ENCODE peak calls at places on chromosome 13, in eight cellular contexts. B is activated CD4-positive, alpha-beta T cell treated with anti-CD3 and anti-CD28 coated beads, Interleukin-2, amount 50 U/mL, for 1 hour; Z is HuH-7.5; T is ovary; I is epithelial cell of esophagus; P is stimulated activated CD8-positive, alpha-beta memory T cell treated with anti-CD3 and anti-CD28 coated beads, Interleukin-7, amount 100 ng/mL, for 1 hour; X is DMS53; V is dorsolateral prefrontal cortex. E is an unnamed sample.

GRCh38 chr13:100611678-100612492 is 23.3 kb upstream of the GGACT start:
- DNase-seq in T (no peak), I (peak; percentile 76), B (no peak), Z (no peak), V (no peak), P (no peak), X (no peak), E (no peak)

GRCh38 chr13:71661921-71662320 is 205.1 kb downstream of the DACH1 start:
- DNase-seq in V (no peak), T (no peak), X (no peak), Z (no peak), B (no peak), P (no peak), I (peak; percentile 2), E (no peak)

GRCh38 chr13:20869540-20869939 is 33.0 kb downstream of the XPO4 start:
- DNase-seq in P (no peak), T (no peak), Z (no peak), B (no peak), V (no peak), I (no peak), X (peak; percentile 5), E (no peak)

GRCh38 chr13:36131215-36131930 is at the start of gene DCLK1:
- DNase-seq in Z (no peak), X (peak; percentile 78), V (peak; percentile 63), T (peak; percentile 63), I (peak; percentile 38), P (no peak), B (no peak), E (no peak)

GRCh38 chr13:102854675-102855074 is 8.8 kb downstream of the ERCC5 start:
- DNase-seq in I (no peak), B (no peak), V (no peak), P (no peak), Z (no peak), T (no peak), X (no peak), E (no peak)

GRCh38 chr13:25886438-25887214 is 165.2 kb downstream of the SHISA2 start:
- DNase-seq in P (no peak), T (no peak), X (peak; percentile 72), Z (no peak), I (peak; percentile 94), B (no peak), V (no peak), E (no peak)

GRCh38 chr13:74251778-74252519 is 117.7 kb upstream of the KLF12 start:
- DNase-seq in T (no peak), V (no peak), I (peak; percentile 37), B (no peak), P (no peak), X (no peak), Z (no peak), E (no peak)

GRCh38 chr13:30196025-30196424 is 111.3 kb downstream of the KATNAL1 start:
- DNase-seq in I (no peak), X (peak; percentile 32), P (no peak), Z (no peak), B (no peak), V (no peak), T (no peak), E (no peak)

GRCh38 chr13:109727251-109727650 is 59.1 kb downstream of the IRS2 start:
- DNase-seq in X (no peak), B (no peak), Z (no peak), P (no peak), I (no peak), V (no peak), T (no peak), E (no peak)

GRCh38 chr13:46961719-46962118 is 64.9 kb upstream of the HTR2A start:
- DNase-seq in T (no peak), P (no peak), X (peak; percentile 82), Z (no peak), I (peak; percentile 84), B (no peak), V (no peak), E (no peak)

GRCh38 chr13:43389573-43389972 is 366.2 kb downstream of the DNAJC15 start:
- DNase-seq in Z (no peak), B (no peak), X (peak; percentile 10), V (no peak), I (peak; percentile 49), P (no peak), T (no peak), E (no peak)

GRCh38 chr13:31818236-31818635 is 78.9 kb downstream of the RXFP2 start:
- DNase-seq in Z (no peak), I (peak; percentile 6), P (no peak), V (no peak), X (no peak), B (no peak), T (no peak), E (no peak)

GRCh38 chr13:79413521-79413920 is 7.5 kb upstream of the RBM26 start:
- DNase-seq in Z (no peak), X (peak; percentile 16), V (no peak), P (no peak), B (no peak), T (no peak), I (peak; percentile 39), E (no peak)

GRCh38 chr13:108807841-108808240 is 178.4 kb downstream of the MYO16 start:
- DNase-seq in Z (no peak), X (no peak), B (no peak), P (no peak), V (no peak), I (no peak), T (no peak), E (no peak)